ENCODE peak calls at places on chromosome 9, in nine cellular contexts. M is skeletal muscle cell; Y is brain microvascular endothelial cell; U is stimulated activated CD4-positive, alpha-beta T cell treated with anti-CD3 and anti-CD28 coated beads, Interleukin-15, amount 100 ng/mL, for 1 hour; J is DMS53; V is IMR-90; F is RKO; R is HFFc6; S is A172. H is an unnamed sample.

GRCh38 chr9:18825775-18826174 is 207.2 kb downstream of the SAXO1 start:
- DNase-seq in S (no peak), J (no peak), M (no peak), V (peak), Y (no peak), R (no peak), U (no peak), F (no peak), H (no peak)

GRCh38 chr9:69984831-69985230 is 58.8 kb upstream of the MAMDC2 start:
- DNase-seq in R (no peak), Y (no peak), U (no peak), F (no peak), M (no peak), S (no peak), V (no peak), J (no peak), H (no peak)

GRCh38 chr9:133377721-133378216 is 1.6 kb downstream of the STKLD1 start:
- DNase-seq in F (peak), V (peak), M (no peak), U (no peak), Y (peak), R (peak), J (peak), S (peak), H (no peak)

GRCh38 chr9:70639853-70640814 is 225.7 kb upstream of the KLF9 start:
- DNase-seq in S (peak), V (peak), F (peak), U (no peak), J (peak), M (peak), R (peak), Y (peak), H (peak)

GRCh38 chr9:130183133-130183762 is 11.0 kb downstream of the NCS1 start:
- DNase-seq in S (peak), M (peak), R (peak), F (no peak), Y (no peak), V (peak), U (no peak), J (no peak), H (no peak)

GRCh38 chr9:92723801-92724323 is 40.8 kb downstream of the BICD2 start:
- DNase-seq in F (no peak), M (no peak), R (no peak), J (no peak), U (no peak), S (no peak), Y (no peak), V (no peak), H (no peak)

GRCh38 chr9:31612336-31613030 is 772.0 kb upstream of the ACO1 start:
- DNase-seq in R (no peak), M (no peak), J (no peak), U (no peak), Y (peak), F (no peak), S (peak), V (no peak), H (no peak)

GRCh38 chr9:111030492-111030891 is 7.8 kb downstream of the LPAR1 start:
- DNase-seq in V (no peak), F (no peak), Y (no peak), S (no peak), M (no peak), R (no peak), U (no peak), J (no peak), H (no peak)

GRCh38 chr9:127455299-127455992 is 4.1 kb downstream of the LRSAM1 start:
- DNase-seq in S (peak), V (no peak), Y (no peak), R (no peak), M (no peak), J (peak), U (peak), F (peak), H (no peak)

GRCh38 chr9:14383815-14384214 is 69.9 kb upstream of the NFIB start:
- DNase-seq in F (no peak), R (no peak), V (no peak), M (no peak), J (no peak), Y (no peak), U (no peak), S (no peak), H (no peak)